ENCODE peak calls at places on chromosomes 2 and 18, in eight cellular contexts. One of them, this sample, is unnamed.

GRCh38 chr2:215775106-215775505 is 238.2 kb downstream of the MREG start:
- DNase-seq in NCI-H1694: no peak
- DNase-seq in AG08395: no peak
- DNase-seq in NCI-H510A treated with DMSO at 0.1 percent for 48 hours: no peak
- DNase-seq in psoas muscle: no peak
- DNase-seq in ELR: no peak
- DNase-seq in NCI-H1417: no peak
- DNase-seq in sciatic nerve: no peak
- DNase-seq in this sample: no peak

GRCh38 chr2:126824663-126825062 is 74.0 kb upstream of the TEX51 start:
- DNase-seq in NCI-H1694: no peak
- DNase-seq in AG08395: no peak
- DNase-seq in NCI-H510A treated with DMSO at 0.1 percent for 48 hours: no peak
- DNase-seq in psoas muscle: no peak
- DNase-seq in ELR: peak; percentile 4
- DNase-seq in NCI-H1417: no peak
- DNase-seq in sciatic nerve: no peak
- DNase-seq in this sample: no peak

GRCh38 chr2:13218205-13218604 is 501.5 kb downstream of the TRIB2 start:
- DNase-seq in NCI-H1694: no peak
- DNase-seq in AG08395: no peak
- DNase-seq in NCI-H510A treated with DMSO at 0.1 percent for 48 hours: no peak
- DNase-seq in psoas muscle: no peak
- DNase-seq in ELR: no peak
- DNase-seq in NCI-H1417: no peak
- DNase-seq in sciatic nerve: no peak
- DNase-seq in this sample: no peak

GRCh38 chr2:202035941-202036372 is 2.3 kb downstream of the FZD7 start:
- DNase-seq in NCI-H1694: no peak
- DNase-seq in AG08395: no peak
- DNase-seq in NCI-H510A treated with DMSO at 0.1 percent for 48 hours: no peak
- DNase-seq in psoas muscle: peak; percentile 25
- DNase-seq in ELR: peak; percentile 12
- DNase-seq in NCI-H1417: no peak
- DNase-seq in sciatic nerve: no peak
- DNase-seq in this sample: peak; percentile 65

GRCh38 chr18:74234326-74235171 is 57.2 kb downstream of the CYB5A start:
- DNase-seq in NCI-H1694: no peak
- DNase-seq in AG08395: peak; percentile 17
- DNase-seq in NCI-H510A treated with DMSO at 0.1 percent for 48 hours: no peak
- DNase-seq in psoas muscle: no peak
- DNase-seq in ELR: peak; percentile 51
- DNase-seq in NCI-H1417: no peak
- DNase-seq in sciatic nerve: no peak
- DNase-seq in this sample: no peak

GRCh38 chr2:126823951-126824350 is 74.7 kb upstream of the TEX51 start:
- DNase-seq in NCI-H1694: no peak
- DNase-seq in AG08395: no peak
- DNase-seq in NCI-H510A treated with DMSO at 0.1 percent for 48 hours: no peak
- DNase-seq in psoas muscle: no peak
- DNase-seq in ELR: no peak
- DNase-seq in NCI-H1417: no peak
- DNase-seq in sciatic nerve: no peak
- DNase-seq in this sample: no peak

GRCh38 chr2:55718165-55719008 is 24.7 kb upstream of the PNPT1 start:
- DNase-seq in NCI-H1694: peak; percentile 77
- DNase-seq in AG08395: peak; percentile 66
- DNase-seq in NCI-H510A treated with DMSO at 0.1 percent for 48 hours: peak; percentile 77
- DNase-seq in psoas muscle: no peak
- DNase-seq in ELR: peak; percentile 82
- DNase-seq in NCI-H1417: peak; percentile 57
- DNase-seq in sciatic nerve: peak; percentile 67
- DNase-seq in this sample: no peak

GRCh38 chr2:224646242-224646846 is 61.2 kb upstream of the CUL3 start:
- DNase-seq in NCI-H1694: peak; percentile 2
- DNase-seq in AG08395: peak; percentile 12
- DNase-seq in NCI-H510A treated with DMSO at 0.1 percent for 48 hours: no peak
- DNase-seq in psoas muscle: no peak
- DNase-seq in ELR: peak; percentile 57
- DNase-seq in NCI-H1417: peak; percentile 14
- DNase-seq in sciatic nerve: no peak
- DNase-seq in this sample: no peak

GRCh38 chr2:47842846-47843245 is 59.9 kb downstream of the MSH6 start:
- DNase-seq in NCI-H1694: no peak
- DNase-seq in AG08395: no peak
- DNase-seq in NCI-H510A treated with DMSO at 0.1 percent for 48 hours: no peak
- DNase-seq in psoas muscle: no peak
- DNase-seq in ELR: no peak
- DNase-seq in NCI-H1417: no peak
- DNase-seq in sciatic nerve: no peak
- DNase-seq in this sample: no peak

GRCh38 chr2:206642075-206643025 is at the start of gene FAM237A:
- DNase-seq in NCI-H1694: no peak
- DNase-seq in AG08395: peak; percentile 74
- DNase-seq in NCI-H510A treated with DMSO at 0.1 percent for 48 hours: no peak
- DNase-seq in psoas muscle: peak; percentile 12
- DNase-seq in ELR: peak; percentile 58
- DNase-seq in NCI-H1417: peak; percentile 16
- DNase-seq in sciatic nerve: peak; percentile 55
- DNase-seq in this sample: peak; percentile 40

GRCh38 chr2:134164306-134164705 is 89.6 kb upstream of the MGAT5 start:
- DNase-seq in NCI-H1694: no peak
- DNase-seq in AG08395: no peak
- DNase-seq in NCI-H510A treated with DMSO at 0.1 percent for 48 hours: no peak
- DNase-seq in psoas muscle: no peak
- DNase-seq in ELR: no peak
- DNase-seq in NCI-H1417: no peak
- DNase-seq in sciatic nerve: no peak
- DNase-seq in this sample: no peak